ENCODE peak calls at places on chromosome 9, in ten cellular contexts. One of them, this sample, is unnamed.

GRCh38 chr9:38294130-38294529 is 98.4 kb upstream of the ALDH1B1 start:
- DNase-seq in endothelial cell: no peak
- DNase-seq in kidney epithelial cell: no peak
- DNase-seq in NCI-H1105: no peak
- DNase-seq in COLO829: no peak
- DNase-seq in activated B cell treated with CpG ODN at 0.5 μM for 24 hours: no peak
- DNase-seq in psoas muscle: no peak
- DNase-seq in cortex of kidney: no peak
- DNase-seq in cardiac fibroblast: no peak
- DNase-seq in stimulated activated CD4-positive, alpha-beta T cell treated with anti-CD3 and anti-CD28 coated beads, Interleukin-4, amount 100 ng/mL, for 1 hour: no peak
- DNase-seq in this sample: no peak

GRCh38 chr9:76677481-76678055 is 86.7 kb upstream of the PCA3 start:
- DNase-seq in endothelial cell: peak
- DNase-seq in kidney epithelial cell: no peak
- DNase-seq in NCI-H1105: no peak
- DNase-seq in COLO829: no peak
- DNase-seq in activated B cell treated with CpG ODN at 0.5 μM for 24 hours: no peak
- DNase-seq in psoas muscle: no peak
- DNase-seq in cortex of kidney: no peak
- DNase-seq in cardiac fibroblast: peak
- DNase-seq in stimulated activated CD4-positive, alpha-beta T cell treated with anti-CD3 and anti-CD28 coated beads, Interleukin-4, amount 100 ng/mL, for 1 hour: no peak
- DNase-seq in this sample: no peak

GRCh38 chr9:100088202-100088601 is 10.6 kb downstream of the ERP44 start:
- DNase-seq in endothelial cell: no peak
- DNase-seq in kidney epithelial cell: no peak
- DNase-seq in NCI-H1105: no peak
- DNase-seq in COLO829: no peak
- DNase-seq in activated B cell treated with CpG ODN at 0.5 μM for 24 hours: no peak
- DNase-seq in psoas muscle: no peak
- DNase-seq in cortex of kidney: no peak
- DNase-seq in cardiac fibroblast: peak
- DNase-seq in stimulated activated CD4-positive, alpha-beta T cell treated with anti-CD3 and anti-CD28 coated beads, Interleukin-4, amount 100 ng/mL, for 1 hour: no peak
- DNase-seq in this sample: no peak

GRCh38 chr9:73152953-73153352 is 1.3 kb downstream of the ANXA1 start:
- DNase-seq in endothelial cell: no peak
- DNase-seq in kidney epithelial cell: no peak
- DNase-seq in NCI-H1105: no peak
- DNase-seq in COLO829: no peak
- DNase-seq in activated B cell treated with CpG ODN at 0.5 μM for 24 hours: no peak
- DNase-seq in psoas muscle: no peak
- DNase-seq in cortex of kidney: no peak
- DNase-seq in cardiac fibroblast: peak
- DNase-seq in stimulated activated CD4-positive, alpha-beta T cell treated with anti-CD3 and anti-CD28 coated beads, Interleukin-4, amount 100 ng/mL, for 1 hour: no peak
- DNase-seq in this sample: peak

GRCh38 chr9:75896193-75896592 is 5.7 kb downstream of the PCSK5 start:
- DNase-seq in endothelial cell: no peak
- DNase-seq in kidney epithelial cell: no peak
- DNase-seq in NCI-H1105: no peak
- DNase-seq in COLO829: no peak
- DNase-seq in activated B cell treated with CpG ODN at 0.5 μM for 24 hours: no peak
- DNase-seq in psoas muscle: no peak
- DNase-seq in cortex of kidney: no peak
- DNase-seq in cardiac fibroblast: peak
- DNase-seq in stimulated activated CD4-positive, alpha-beta T cell treated with anti-CD3 and anti-CD28 coated beads, Interleukin-4, amount 100 ng/mL, for 1 hour: no peak
- DNase-seq in this sample: no peak

GRCh38 chr9:33142531-33142930 is 24.6 kb downstream of the B4GALT1 start:
- DNase-seq in endothelial cell: no peak
- DNase-seq in kidney epithelial cell: no peak
- DNase-seq in NCI-H1105: no peak
- DNase-seq in COLO829: no peak
- DNase-seq in activated B cell treated with CpG ODN at 0.5 μM for 24 hours: peak
- DNase-seq in psoas muscle: peak
- DNase-seq in cortex of kidney: no peak
- DNase-seq in cardiac fibroblast: no peak
- DNase-seq in stimulated activated CD4-positive, alpha-beta T cell treated with anti-CD3 and anti-CD28 coated beads, Interleukin-4, amount 100 ng/mL, for 1 hour: no peak
- DNase-seq in this sample: no peak

GRCh38 chr9:112644449-112644965 is 73.4 kb downstream of the INIP start:
- DNase-seq in endothelial cell: no peak
- DNase-seq in kidney epithelial cell: no peak
- DNase-seq in NCI-H1105: no peak
- DNase-seq in COLO829: no peak
- DNase-seq in activated B cell treated with CpG ODN at 0.5 μM for 24 hours: no peak
- DNase-seq in psoas muscle: no peak
- DNase-seq in cortex of kidney: no peak
- DNase-seq in cardiac fibroblast: no peak
- DNase-seq in stimulated activated CD4-positive, alpha-beta T cell treated with anti-CD3 and anti-CD28 coated beads, Interleukin-4, amount 100 ng/mL, for 1 hour: no peak
- DNase-seq in this sample: no peak

GRCh38 chr9:127928232-127929043 is 2.1 kb downstream of the PIP5KL1 start:
- DNase-seq in endothelial cell: no peak
- DNase-seq in kidney epithelial cell: no peak
- DNase-seq in NCI-H1105: no peak
- DNase-seq in COLO829: no peak
- DNase-seq in activated B cell treated with CpG ODN at 0.5 μM for 24 hours: no peak
- DNase-seq in psoas muscle: no peak
- DNase-seq in cortex of kidney: no peak
- DNase-seq in cardiac fibroblast: no peak
- DNase-seq in stimulated activated CD4-positive, alpha-beta T cell treated with anti-CD3 and anti-CD28 coated beads, Interleukin-4, amount 100 ng/mL, for 1 hour: no peak
- DNase-seq in this sample: no peak

GRCh38 chr9:133461975-133462374 is 2.2 kb downstream of the CACFD1 start:
- DNase-seq in endothelial cell: no peak
- DNase-seq in kidney epithelial cell: no peak
- DNase-seq in NCI-H1105: no peak
- DNase-seq in COLO829: no peak
- DNase-seq in activated B cell treated with CpG ODN at 0.5 μM for 24 hours: no peak
- DNase-seq in psoas muscle: no peak
- DNase-seq in cortex of kidney: no peak
- DNase-seq in cardiac fibroblast: no peak
- DNase-seq in stimulated activated CD4-positive, alpha-beta T cell treated with anti-CD3 and anti-CD28 coated beads, Interleukin-4, amount 100 ng/mL, for 1 hour: no peak
- DNase-seq in this sample: no peak

GRCh38 chr9:81335879-81336421 is 353.4 kb downstream of the TLE1 start:
- DNase-seq in endothelial cell: no peak
- DNase-seq in kidney epithelial cell: no peak
- DNase-seq in NCI-H1105: no peak
- DNase-seq in COLO829: no peak
- DNase-seq in activated B cell treated with CpG ODN at 0.5 μM for 24 hours: no peak
- DNase-seq in psoas muscle: no peak
- DNase-seq in cortex of kidney: no peak
- DNase-seq in cardiac fibroblast: peak
- DNase-seq in stimulated activated CD4-positive, alpha-beta T cell treated with anti-CD3 and anti-CD28 coated beads, Interleukin-4, amount 100 ng/mL, for 1 hour: no peak
- DNase-seq in this sample: no peak

GRCh38 chr9:74742792-74743389 is 144.8 kb downstream of the TRPM6 start:
- DNase-seq in endothelial cell: peak
- DNase-seq in kidney epithelial cell: no peak
- DNase-seq in NCI-H1105: no peak
- DNase-seq in COLO829: peak
- DNase-seq in activated B cell treated with CpG ODN at 0.5 μM for 24 hours: no peak
- DNase-seq in psoas muscle: no peak
- DNase-seq in cortex of kidney: no peak
- DNase-seq in cardiac fibroblast: peak
- DNase-seq in stimulated activated CD4-positive, alpha-beta T cell treated with anti-CD3 and anti-CD28 coated beads, Interleukin-4, amount 100 ng/mL, for 1 hour: no peak
- DNase-seq in this sample: peak

GRCh38 chr9:100099722-100100042 is 639 bp downstream of the INVS start:
- DNase-seq in endothelial cell: no peak
- DNase-seq in kidney epithelial cell: no peak
- DNase-seq in NCI-H1105: no peak
- DNase-seq in COLO829: peak
- DNase-seq in activated B cell treated with CpG ODN at 0.5 μM for 24 hours: no peak
- DNase-seq in psoas muscle: no peak
- DNase-seq in cortex of kidney: no peak
- DNase-seq in cardiac fibroblast: no peak
- DNase-seq in stimulated activated CD4-positive, alpha-beta T cell treated with anti-CD3 and anti-CD28 coated beads, Interleukin-4, amount 100 ng/mL, for 1 hour: peak
- DNase-seq in this sample: peak

GRCh38 chr9:98339987-98340564 is 84.6 kb upstream of the TBC1D2 start:
- DNase-seq in endothelial cell: no peak
- DNase-seq in kidney epithelial cell: no peak
- DNase-seq in NCI-H1105: no peak
- DNase-seq in COLO829: no peak
- DNase-seq in activated B cell treated with CpG ODN at 0.5 μM for 24 hours: no peak
- DNase-seq in psoas muscle: no peak
- DNase-seq in cortex of kidney: no peak
- DNase-seq in cardiac fibroblast: no peak
- DNase-seq in stimulated activated CD4-positive, alpha-beta T cell treated with anti-CD3 and anti-CD28 coated beads, Interleukin-4, amount 100 ng/mL, for 1 hour: no peak
- DNase-seq in this sample: no peak

GRCh38 chr9:37936965-37937364 is 33.0 kb upstream of the SLC25A51 start:
- DNase-seq in endothelial cell: no peak
- DNase-seq in kidney epithelial cell: no peak
- DNase-seq in NCI-H1105: no peak
- DNase-seq in COLO829: peak
- DNase-seq in activated B cell treated with CpG ODN at 0.5 μM for 24 hours: no peak
- DNase-seq in psoas muscle: no peak
- DNase-seq in cortex of kidney: no peak
- DNase-seq in cardiac fibroblast: peak
- DNase-seq in stimulated activated CD4-positive, alpha-beta T cell treated with anti-CD3 and anti-CD28 coated beads, Interleukin-4, amount 100 ng/mL, for 1 hour: no peak
- DNase-seq in this sample: no peak

GRCh38 chr9:16429671-16430070 is 440.8 kb downstream of the BNC2 start:
- DNase-seq in endothelial cell: no peak
- DNase-seq in kidney epithelial cell: no peak
- DNase-seq in NCI-H1105: no peak
- DNase-seq in COLO829: no peak
- DNase-seq in activated B cell treated with CpG ODN at 0.5 μM for 24 hours: no peak
- DNase-seq in psoas muscle: no peak
- DNase-seq in cortex of kidney: no peak
- DNase-seq in cardiac fibroblast: no peak
- DNase-seq in stimulated activated CD4-positive, alpha-beta T cell treated with anti-CD3 and anti-CD28 coated beads, Interleukin-4, amount 100 ng/mL, for 1 hour: no peak
- DNase-seq in this sample: no peak

GRCh38 chr9:76984476-76984875 is 35.0 kb upstream of the FOXB2 start:
- DNase-seq in endothelial cell: no peak
- DNase-seq in kidney epithelial cell: no peak
- DNase-seq in NCI-H1105: no peak
- DNase-seq in COLO829: no peak
- DNase-seq in activated B cell treated with CpG ODN at 0.5 μM for 24 hours: no peak
- DNase-seq in psoas muscle: no peak
- DNase-seq in cortex of kidney: no peak
- DNase-seq in cardiac fibroblast: no peak
- DNase-seq in stimulated activated CD4-positive, alpha-beta T cell treated with anti-CD3 and anti-CD28 coated beads, Interleukin-4, amount 100 ng/mL, for 1 hour: no peak
- DNase-seq in this sample: no peak

GRCh38 chr9:38026021-38026809 is 42.8 kb downstream of the SHB start:
- DNase-seq in endothelial cell: peak
- DNase-seq in kidney epithelial cell: peak
- DNase-seq in NCI-H1105: no peak
- DNase-seq in COLO829: no peak
- DNase-seq in activated B cell treated with CpG ODN at 0.5 μM for 24 hours: no peak
- DNase-seq in psoas muscle: peak
- DNase-seq in cortex of kidney: no peak
- DNase-seq in cardiac fibroblast: peak
- DNase-seq in stimulated activated CD4-positive, alpha-beta T cell treated with anti-CD3 and anti-CD28 coated beads, Interleukin-4, amount 100 ng/mL, for 1 hour: no peak
- DNase-seq in this sample: peak

GRCh38 chr9:72396247-72397091 is 31.5 kb upstream of the ZFAND5 start:
- DNase-seq in endothelial cell: no peak
- DNase-seq in kidney epithelial cell: peak
- DNase-seq in NCI-H1105: no peak
- DNase-seq in COLO829: no peak
- DNase-seq in activated B cell treated with CpG ODN at 0.5 μM for 24 hours: no peak
- DNase-seq in psoas muscle: no peak
- DNase-seq in cortex of kidney: no peak
- DNase-seq in cardiac fibroblast: peak
- DNase-seq in stimulated activated CD4-positive, alpha-beta T cell treated with anti-CD3 and anti-CD28 coated beads, Interleukin-4, amount 100 ng/mL, for 1 hour: no peak
- DNase-seq in this sample: no peak

GRCh38 chr9:85016389-85016997 is 347.0 kb downstream of the NTRK2 start:
- DNase-seq in endothelial cell: no peak
- DNase-seq in kidney epithelial cell: no peak
- DNase-seq in NCI-H1105: no peak
- DNase-seq in COLO829: peak
- DNase-seq in activated B cell treated with CpG ODN at 0.5 μM for 24 hours: no peak
- DNase-seq in psoas muscle: no peak
- DNase-seq in cortex of kidney: no peak
- DNase-seq in cardiac fibroblast: no peak
- DNase-seq in stimulated activated CD4-positive, alpha-beta T cell treated with anti-CD3 and anti-CD28 coated beads, Interleukin-4, amount 100 ng/mL, for 1 hour: no peak
- DNase-seq in this sample: no peak

GRCh38 chr9:114506082-114506390 is 763 bp upstream of the WHRN start:
- DNase-seq in endothelial cell: no peak
- DNase-seq in kidney epithelial cell: no peak
- DNase-seq in NCI-H1105: no peak
- DNase-seq in COLO829: no peak
- DNase-seq in activated B cell treated with CpG ODN at 0.5 μM for 24 hours: no peak
- DNase-seq in psoas muscle: no peak
- DNase-seq in cortex of kidney: no peak
- DNase-seq in cardiac fibroblast: no peak
- DNase-seq in stimulated activated CD4-positive, alpha-beta T cell treated with anti-CD3 and anti-CD28 coated beads, Interleukin-4, amount 100 ng/mL, for 1 hour: no peak
- DNase-seq in this sample: no peak

GRCh38 chr9:90290716-90291485 is 351.7 kb downstream of the DIRAS2 start:
- DNase-seq in endothelial cell: no peak
- DNase-seq in kidney epithelial cell: no peak
- DNase-seq in NCI-H1105: no peak
- DNase-seq in COLO829: no peak
- DNase-seq in activated B cell treated with CpG ODN at 0.5 μM for 24 hours: no peak
- DNase-seq in psoas muscle: no peak
- DNase-seq in cortex of kidney: no peak
- DNase-seq in cardiac fibroblast: no peak
- DNase-seq in stimulated activated CD4-positive, alpha-beta T cell treated with anti-CD3 and anti-CD28 coated beads, Interleukin-4, amount 100 ng/mL, for 1 hour: no peak
- DNase-seq in this sample: no peak

GRCh38 chr9:8627944-8628679 is 828.5 kb upstream of the DMAC1 start:
- DNase-seq in endothelial cell: no peak
- DNase-seq in kidney epithelial cell: no peak
- DNase-seq in NCI-H1105: peak
- DNase-seq in COLO829: no peak
- DNase-seq in activated B cell treated with CpG ODN at 0.5 μM for 24 hours: no peak
- DNase-seq in psoas muscle: no peak
- DNase-seq in cortex of kidney: no peak
- DNase-seq in cardiac fibroblast: peak
- DNase-seq in stimulated activated CD4-positive, alpha-beta T cell treated with anti-CD3 and anti-CD28 coated beads, Interleukin-4, amount 100 ng/mL, for 1 hour: no peak
- DNase-seq in this sample: no peak

GRCh38 chr9:131755541-131756198 is 15.8 kb upstream of the RAPGEF1 start:
- DNase-seq in endothelial cell: peak
- DNase-seq in kidney epithelial cell: no peak
- DNase-seq in NCI-H1105: peak
- DNase-seq in COLO829: peak
- DNase-seq in activated B cell treated with CpG ODN at 0.5 μM for 24 hours: peak
- DNase-seq in psoas muscle: peak
- DNase-seq in cortex of kidney: no peak
- DNase-seq in cardiac fibroblast: peak
- DNase-seq in stimulated activated CD4-positive, alpha-beta T cell treated with anti-CD3 and anti-CD28 coated beads, Interleukin-4, amount 100 ng/mL, for 1 hour: peak
- DNase-seq in this sample: peak

GRCh38 chr9:19174127-19174921 is 47.0 kb upstream of the PLIN2 start:
- DNase-seq in endothelial cell: peak
- DNase-seq in kidney epithelial cell: peak
- DNase-seq in NCI-H1105: peak
- DNase-seq in COLO829: peak
- DNase-seq in activated B cell treated with CpG ODN at 0.5 μM for 24 hours: peak
- DNase-seq in psoas muscle: peak
- DNase-seq in cortex of kidney: no peak
- DNase-seq in cardiac fibroblast: peak
- DNase-seq in stimulated activated CD4-positive, alpha-beta T cell treated with anti-CD3 and anti-CD28 coated beads, Interleukin-4, amount 100 ng/mL, for 1 hour: peak
- DNase-seq in this sample: peak

GRCh38 chr9:76684213-76684612 is 80.0 kb upstream of the PCA3 start:
- DNase-seq in endothelial cell: no peak
- DNase-seq in kidney epithelial cell: no peak
- DNase-seq in NCI-H1105: no peak
- DNase-seq in COLO829: no peak
- DNase-seq in activated B cell treated with CpG ODN at 0.5 μM for 24 hours: no peak
- DNase-seq in psoas muscle: no peak
- DNase-seq in cortex of kidney: no peak
- DNase-seq in cardiac fibroblast: no peak
- DNase-seq in stimulated activated CD4-positive, alpha-beta T cell treated with anti-CD3 and anti-CD28 coated beads, Interleukin-4, amount 100 ng/mL, for 1 hour: no peak
- DNase-seq in this sample: no peak

GRCh38 chr9:93185261-93186150 is 1.6 kb downstream of the WNK2 start:
- DNase-seq in endothelial cell: no peak
- DNase-seq in kidney epithelial cell: no peak
- DNase-seq in NCI-H1105: no peak
- DNase-seq in COLO829: no peak
- DNase-seq in activated B cell treated with CpG ODN at 0.5 μM for 24 hours: no peak
- DNase-seq in psoas muscle: no peak
- DNase-seq in cortex of kidney: no peak
- DNase-seq in cardiac fibroblast: no peak
- DNase-seq in stimulated activated CD4-positive, alpha-beta T cell treated with anti-CD3 and anti-CD28 coated beads, Interleukin-4, amount 100 ng/mL, for 1 hour: no peak
- DNase-seq in this sample: no peak

GRCh38 chr9:83199240-83199639 is 136.3 kb upstream of the RASEF start:
- DNase-seq in endothelial cell: peak
- DNase-seq in kidney epithelial cell: no peak
- DNase-seq in NCI-H1105: peak
- DNase-seq in COLO829: peak
- DNase-seq in activated B cell treated with CpG ODN at 0.5 μM for 24 hours: no peak
- DNase-seq in psoas muscle: no peak
- DNase-seq in cortex of kidney: no peak
- DNase-seq in cardiac fibroblast: peak
- DNase-seq in stimulated activated CD4-positive, alpha-beta T cell treated with anti-CD3 and anti-CD28 coated beads, Interleukin-4, amount 100 ng/mL, for 1 hour: no peak
- DNase-seq in this sample: peak

GRCh38 chr9:77433675-77434445 is 214.3 kb downstream of the GNA14 start:
- DNase-seq in endothelial cell: peak
- DNase-seq in kidney epithelial cell: no peak
- DNase-seq in NCI-H1105: peak
- DNase-seq in COLO829: peak
- DNase-seq in activated B cell treated with CpG ODN at 0.5 μM for 24 hours: no peak
- DNase-seq in psoas muscle: peak
- DNase-seq in cortex of kidney: no peak
- DNase-seq in cardiac fibroblast: peak
- DNase-seq in stimulated activated CD4-positive, alpha-beta T cell treated with anti-CD3 and anti-CD28 coated beads, Interleukin-4, amount 100 ng/mL, for 1 hour: peak
- DNase-seq in this sample: peak